ENCODE peak calls at places on chromosome 4, in five cellular contexts. A, W, N, D and O are unnamed samples.
A peak's percentile ranks its signal among the peaks of the same experiment; 100 is the strongest.

GRCh38 chr4:23921447-23921845 is 31.6 kb upstream of the PPARGC1A start:
- DNase-seq in A (no peak), W (no peak), N (no peak), D (no peak), O (peak; percentile 5)

GRCh38 chr4:22485751-22486150 is 30.1 kb downstream of the ADGRA3 start:
- DNase-seq in A (no peak), W (peak; percentile 42), N (no peak), D (no peak), O (peak; percentile 57)

GRCh38 chr4:18981234-18981615 is 959.7 kb upstream of the LCORL start:
- DNase-seq in A (no peak), W (no peak), N (no peak), D (no peak), O (peak; percentile 79)

GRCh38 chr4:151553874-151554273 is 144.9 kb downstream of the FHIP1A start:
- DNase-seq in A (no peak), W (no peak), N (no peak), D (no peak), O (no peak)

GRCh38 chr4:94339779-94340178 is 2.9 kb downstream of the HPGDS start:
- DNase-seq in A (no peak), W (no peak), N (no peak), D (no peak), O (no peak)

GRCh38 chr4:73053076-73053475 is 16.4 kb downstream of the COX18 start:
- DNase-seq in A (no peak), W (no peak), N (no peak), D (no peak), O (no peak)

GRCh38 chr4:42555828-42556227 is 101.1 kb downstream of the ATP8A1 start:
- DNase-seq in A (no peak), W (no peak), N (no peak), D (no peak), O (peak; percentile 45)

GRCh38 chr4:167238226-167238625 is 3.9 kb upstream of the SPOCK3 start:
- DNase-seq in A (no peak), W (no peak), N (no peak), D (no peak), O (peak; percentile 69)

GRCh38 chr4:30943356-30943755 is 223.2 kb downstream of the PCDH7 start:
- DNase-seq in A (no peak), W (no peak), N (no peak), D (no peak), O (no peak)

GRCh38 chr4:87209696-87210095 is 10.7 kb downstream of the KLHL8 start:
- DNase-seq in A (peak; percentile 75), W (no peak), N (peak; percentile 70), D (no peak), O (no peak)

GRCh38 chr4:147965873-147966272 is 234.0 kb downstream of the ARHGAP10 start:
- DNase-seq in A (no peak), W (no peak), N (no peak), D (no peak), O (no peak)
- H3K4me3 ChIP-seq in A (no peak overlapping the region), W (no peak overlapping the region), N (no peak overlapping the region), D (no peak overlapping the region), O (no peak overlapping the region)

GRCh38 chr4:173360587-173361221 is 10.1 kb upstream of the SAP30 start:
- DNase-seq in A (no peak), W (no peak), N (no peak), D (peak; percentile 13), O (peak; percentile 7)
- TF ChIP-seq CTCF in A (no peak), W (peak; percentile 55), N (peak; percentile 29), D (peak; percentile 48), O (peak; percentile 41)

GRCh38 chr4:8332038-8332857 is 62.7 kb downstream of the HTRA3 start:
- DNase-seq in A (peak; percentile 43), W (no peak), N (peak; percentile 21), D (no peak), O (no peak)
- H3K4me3 ChIP-seq in A (no peak overlapping the region), W (no peak overlapping the region), N (no peak overlapping the region), D (no peak overlapping the region), O (no peak overlapping the region)

GRCh38 chr4:122922877-122923511 is 597 bp upstream of the NUDT6 start:
- DNase-seq in A (peak; percentile 92), W (peak; percentile 57), N (peak; percentile 83), D (peak; percentile 90), O (peak; percentile 87)
- TF ChIP-seq CTCF in A (no peak), W (no peak), N (no peak), D (no peak), O (no peak)

GRCh38 chr4:78662661-78663060 is 111.1 kb downstream of the ANXA3 start:
- DNase-seq in A (no peak), W (no peak), N (no peak), D (no peak), O (no peak)
- H3K4me3 ChIP-seq in A (no peak overlapping the region), W (no peak overlapping the region), N (no peak overlapping the region), D (no peak overlapping the region), O (no peak overlapping the region)

DNA sequence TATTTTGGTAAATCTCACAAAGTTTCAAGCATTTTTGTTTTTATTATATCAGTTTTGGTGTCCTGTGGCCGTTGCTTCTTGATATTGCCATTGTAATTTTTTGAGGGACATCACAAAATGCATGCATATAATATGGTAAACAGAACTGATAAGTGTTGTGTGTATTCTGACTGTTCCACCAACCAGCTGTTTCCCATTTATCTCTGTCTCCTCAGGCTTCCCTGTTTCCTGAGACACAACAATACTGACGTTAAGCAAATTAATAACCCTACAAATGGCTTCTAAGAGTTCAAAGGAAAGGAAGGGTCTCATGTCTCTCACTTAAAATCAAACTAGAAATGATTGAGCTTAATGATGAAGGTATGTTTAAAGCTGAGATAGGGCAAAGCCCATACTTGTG is 40.0 kb downstream of the UGT2B10 start:
- DNase-seq in A (no peak), W (no peak), N (no peak), D (no peak), O (no peak)
- TF ChIP-seq CTCF in A (no peak), W (no peak), N (no peak), D (no peak), O (no peak)

GRCh38 chr4:109943745-109944144 is 31.1 kb downstream of the EGF start:
- DNase-seq in A (no peak), W (no peak), N (no peak), D (no peak), O (no peak)
- H3K4me3 ChIP-seq in A (no peak overlapping the region), W (no peak overlapping the region), N (no peak overlapping the region), D (no peak overlapping the region), O (no peak overlapping the region)

GRCh38 chr4:35463251-35463952 is 780.9 kb downstream of the ARAP2 start:
- DNase-seq in A (no peak), W (no peak), N (no peak), D (no peak), O (no peak)

GRCh38 chr4:35459045-35459444 is 785.3 kb downstream of the ARAP2 start:
- DNase-seq in A (no peak), W (no peak), N (no peak), D (no peak), O (no peak)

GRCh38 chr4:35465096-35465495 is 779.2 kb downstream of the ARAP2 start:
- DNase-seq in A (no peak), W (no peak), N (no peak), D (no peak), O (peak; percentile 38)

GRCh38 chr4:35461931-35462659 is 782.2 kb downstream of the ARAP2 start:
- DNase-seq in A (no peak), W (no peak), N (no peak), D (no peak), O (peak; percentile 2)
- TF ChIP-seq CTCF in A (no peak), W (no peak), N (no peak), D (no peak), O (no peak)

DNA sequence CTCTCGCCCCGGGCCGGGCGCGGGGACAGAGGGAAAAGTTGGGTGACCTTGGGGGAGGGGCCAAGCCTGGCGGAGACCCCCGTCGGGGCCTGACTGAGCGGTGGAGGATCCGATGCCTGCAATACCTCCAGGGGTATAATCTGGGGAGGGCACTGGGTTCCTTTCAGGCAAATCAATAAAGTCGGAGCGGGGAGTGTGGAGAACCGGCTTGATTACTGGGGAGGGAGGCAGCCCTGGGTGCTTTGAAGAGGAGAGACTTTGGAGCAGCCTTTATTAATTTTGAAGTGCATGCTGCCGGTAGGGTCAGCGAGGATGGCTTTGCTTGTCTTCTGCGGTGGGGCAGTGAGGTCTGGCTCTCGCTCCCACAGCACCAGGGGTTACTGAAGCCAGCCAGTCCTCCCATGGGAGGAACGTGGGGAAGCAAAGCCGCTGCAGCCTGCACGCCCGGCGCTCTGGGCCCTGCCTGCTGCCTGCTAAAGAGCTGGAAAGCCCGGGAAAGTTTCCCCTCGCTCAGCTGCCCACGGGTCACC is 396 bp upstream of the LGI2 start:
- DNase-seq in A (peak; percentile 68), W (no peak), N (no peak), D (peak; percentile 53), O (peak; percentile 2)
- H3K4me3 ChIP-seq in A (peak overlapping the region; percentile 54), W (peak overlapping the region; percentile 17), N (peak overlapping the region; percentile 49), D (peak overlapping the region; percentile 72), O (no peak overlapping the region)